ENCODE peak calls at places on chromosomes 12 and 14, in eight cellular contexts. P, T, K, A, W, F, X and J are unnamed samples.

GRCh38 chr14:68814376-68815287 is 21.8 kb upstream of the ZFP36L1 start:
- DNase-seq in P (no peak), T (peak), K (no peak), A (no peak), W (peak), F (peak), X (peak), J (no peak)

GRCh38 chr12:52010692-52011601 is 4.2 kb downstream of the TAMALIN start:
- DNase-seq in P (no peak), T (no peak), K (no peak), A (no peak), W (no peak), F (no peak), X (no peak), J (no peak)

GRCh38 chr12:49133014-49133413 is 1.8 kb upstream of the TUBA1B start:
- DNase-seq in P (no peak), T (no peak), K (no peak), A (no peak), W (no peak), F (no peak), X (no peak), J (no peak)

GRCh38 chr12:64077922-64078321 is 144.2 kb downstream of the KICS2 start:
- DNase-seq in P (no peak), T (no peak), K (no peak), A (no peak), W (peak), F (no peak), X (no peak), J (no peak)

GRCh38 chr12:2868986-2869385 is 8.0 kb downstream of the FOXM1 start:
- DNase-seq in P (no peak), T (no peak), K (no peak), A (no peak), W (no peak), F (no peak), X (no peak), J (no peak)

GRCh38 chr14:34018564-34019244 is 67.8 kb upstream of the EGLN3 start:
- DNase-seq in P (no peak), T (no peak), K (no peak), A (no peak), W (no peak), F (no peak), X (no peak), J (no peak)

GRCh38 chr12:128682542-128683315 is 141.0 kb downstream of the SLC15A4 start:
- DNase-seq in P (no peak), T (no peak), K (no peak), A (no peak), W (no peak), F (no peak), X (no peak), J (no peak)

GRCh38 chr12:120118710-120119097 is 2.2 kb upstream of the RAB35 start:
- DNase-seq in P (no peak), T (no peak), K (no peak), A (no peak), W (no peak), F (no peak), X (no peak), J (no peak)

GRCh38 chr12:45131506-45131905 is 80.6 kb upstream of the DBX2 start:
- DNase-seq in P (no peak), T (no peak), K (no peak), A (no peak), W (no peak), F (no peak), X (no peak), J (no peak)

GRCh38 chr12:85445060-85445938 is 165.3 kb downstream of the ALX1 start:
- DNase-seq in P (no peak), T (peak), K (no peak), A (no peak), W (peak), F (no peak), X (no peak), J (no peak)

GRCh38 chr12:115023898-115024297 is 339.9 kb upstream of the TBX3 start:
- DNase-seq in P (no peak), T (no peak), K (no peak), A (no peak), W (no peak), F (no peak), X (no peak), J (no peak)

GRCh38 chr12:101573743-101574142 is 21.0 kb upstream of the MYBPC1 start:
- DNase-seq in P (no peak), T (no peak), K (no peak), A (no peak), W (no peak), F (no peak), X (no peak), J (no peak)

GRCh38 chr12:98894412-98895085 is 249.5 kb downstream of the APAF1 start:
- DNase-seq in P (no peak), T (peak), K (no peak), A (no peak), W (no peak), F (no peak), X (no peak), J (no peak)

GRCh38 chr12:52519826-52520662 is at the start of gene KRT5:
- DNase-seq in P (no peak), T (peak), K (no peak), A (peak), W (no peak), F (no peak), X (no peak), J (peak)

GRCh38 chr14:64788706-64789105 is 84.5 kb downstream of the PLEKHG3 start:
- DNase-seq in P (peak), T (no peak), K (no peak), A (no peak), W (peak), F (peak), X (no peak), J (peak)

GRCh38 chr14:105859717-105860614 is 333.6 kb downstream of the TMEM121 start:
- DNase-seq in P (no peak), T (peak), K (peak), A (no peak), W (no peak), F (peak), X (peak), J (no peak)

GRCh38 chr14:69582207-69582606 is 7.5 kb upstream of the CCDC177 start:
- DNase-seq in P (peak), T (no peak), K (no peak), A (no peak), W (no peak), F (no peak), X (no peak), J (no peak)

GRCh38 chr12:121799175-121799841 is 4.5 kb upstream of the SETD1B start:
- DNase-seq in P (no peak), T (peak), K (peak), A (peak), W (peak), F (peak), X (peak), J (peak)

GRCh38 chr14:39243831-39244230 is 10.1 kb downstream of the MIA2 start:
- DNase-seq in P (no peak), T (no peak), K (no peak), A (no peak), W (no peak), F (no peak), X (no peak), J (no peak)

GRCh38 chr12:110353211-110353965 is 50.1 kb downstream of the ANAPC7 start:
- DNase-seq in P (no peak), T (no peak), K (no peak), A (no peak), W (no peak), F (no peak), X (no peak), J (no peak)

GRCh38 chr14:104872469-104873341 is 7.6 kb downstream of the CEP170B start:
- DNase-seq in P (no peak), T (peak), K (no peak), A (no peak), W (no peak), F (peak), X (no peak), J (peak)

GRCh38 chr14:103315368-103315911 is 18.6 kb upstream of the EIF5 start:
- DNase-seq in P (peak), T (no peak), K (peak), A (no peak), W (no peak), F (peak), X (no peak), J (no peak)

GRCh38 chr12:109255377-109255776 is 53.7 kb downstream of the FOXN4 start:
- DNase-seq in P (no peak), T (peak), K (no peak), A (no peak), W (peak), F (no peak), X (no peak), J (no peak)

GRCh38 chr14:91835197-91835919 is 32.0 kb downstream of the TC2N start:
- DNase-seq in P (no peak), T (no peak), K (no peak), A (no peak), W (no peak), F (no peak), X (no peak), J (no peak)

GRCh38 chr12:116390656-116391335 is 113.3 kb upstream of the MED13L start:
- DNase-seq in P (no peak), T (no peak), K (no peak), A (no peak), W (no peak), F (no peak), X (no peak), J (no peak)

GRCh38 chr14:101231828-101232227 is 328.3 kb upstream of the RTL1 start:
- DNase-seq in P (no peak), T (peak), K (peak), A (no peak), W (no peak), F (no peak), X (no peak), J (no peak)

GRCh38 chr12:120496353-120497340 is 734 bp downstream of the DYNLL1 start:
- DNase-seq in P (no peak), T (peak), K (peak), A (peak), W (peak), F (peak), X (peak), J (peak)

GRCh38 chr12:121676190-121676589 is 6.7 kb upstream of the MORN3 start:
- DNase-seq in P (no peak), T (peak), K (no peak), A (no peak), W (no peak), F (no peak), X (no peak), J (no peak)

GRCh38 chr12:5442251-5443006 is 10.5 kb downstream of the NTF3 start:
- DNase-seq in P (no peak), T (peak), K (no peak), A (no peak), W (peak), F (no peak), X (no peak), J (peak)

GRCh38 chr12:21826549-21826940 is 52.0 kb upstream of the KCNJ8 start:
- DNase-seq in P (no peak), T (no peak), K (no peak), A (no peak), W (no peak), F (no peak), X (no peak), J (no peak)

GRCh38 chr12:25262696-25263095 is 12.0 kb upstream of the KRAS start:
- DNase-seq in P (no peak), T (no peak), K (no peak), A (no peak), W (no peak), F (no peak), X (no peak), J (no peak)
- H3K27ac ChIP-seq in P (no peak), T (no peak), K (no peak), A (no peak), W (no peak), F (no peak), X (no peak), J (no peak)

DNA sequence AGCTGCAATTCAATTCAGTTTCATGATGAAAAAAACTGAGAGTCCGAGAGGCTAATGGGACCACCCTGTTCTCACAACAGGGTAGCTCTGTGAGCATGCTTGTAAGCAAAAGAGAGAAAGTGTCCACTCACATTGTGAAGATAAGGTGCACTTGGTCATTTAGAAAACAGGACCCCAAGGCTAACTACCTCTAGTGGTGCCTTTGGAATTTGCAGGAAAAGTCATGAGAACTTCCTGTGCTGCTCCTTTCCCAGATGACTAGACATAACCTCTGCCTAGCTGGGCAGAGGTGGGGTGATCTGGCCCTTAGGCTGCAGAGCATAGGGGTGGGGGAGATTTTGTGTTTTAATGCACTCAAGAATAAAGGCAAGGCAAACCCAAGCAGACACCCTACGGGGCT is 118.9 kb downstream of the STAB2 start:
- DNase-seq in P (no peak), T (peak), K (no peak), A (no peak), W (peak), F (no peak), X (no peak), J (no peak)
- H3K27ac ChIP-seq in P (no peak), T (no peak), K (no peak), A (no peak), W (no peak), F (no peak), X (no peak), J (no peak)

GRCh38 chr14:55354500-55354899 is 57.1 kb downstream of the ATG14 start:
- DNase-seq in P (no peak), T (peak), K (no peak), A (no peak), W (peak), F (peak), X (peak), J (peak)
- H3K27ac ChIP-seq in P (no peak), T (no peak), K (no peak), A (no peak), W (no peak), F (no peak), X (no peak), J (no peak)

GRCh38 chr12:53589423-53589822 is 36.8 kb downstream of the ATF7 start:
- DNase-seq in P (no peak), T (no peak), K (no peak), A (no peak), W (no peak), F (no peak), X (no peak), J (no peak)

GRCh38 chr12:53589915-53590314 is 36.3 kb downstream of the ATF7 start:
- DNase-seq in P (no peak), T (no peak), K (no peak), A (no peak), W (no peak), F (no peak), X (no peak), J (no peak)

GRCh38 chr12:53593031-53593430 is 33.2 kb downstream of the ATF7 start:
- DNase-seq in P (no peak), T (no peak), K (no peak), A (no peak), W (no peak), F (no peak), X (no peak), J (no peak)

GRCh38 chr12:53591301-53592206 is 34.6 kb downstream of the ATF7 start:
- DNase-seq in P (no peak), T (no peak), K (no peak), A (no peak), W (no peak), F (peak), X (no peak), J (no peak)

GRCh38 chr12:53590661-53591060 is 35.5 kb downstream of the ATF7 start:
- DNase-seq in P (no peak), T (no peak), K (no peak), A (no peak), W (no peak), F (no peak), X (no peak), J (no peak)
- H3K27ac ChIP-seq in P (no peak), T (no peak), K (no peak), A (peak), W (no peak), F (no peak), X (no peak), J (no peak)

GRCh38 chr14:95136631-95137030 is 20.7 kb downstream of the DICER1 start:
- DNase-seq in P (no peak), T (no peak), K (no peak), A (no peak), W (no peak), F (no peak), X (no peak), J (no peak)

GRCh38 chr14:95137164-95137803 is 20.0 kb downstream of the DICER1 start:
- DNase-seq in P (no peak), T (no peak), K (no peak), A (no peak), W (no peak), F (no peak), X (no peak), J (no peak)

GRCh38 chr14:95140060-95140858 is 17.1 kb downstream of the DICER1 start:
- DNase-seq in P (no peak), T (no peak), K (no peak), A (no peak), W (no peak), F (no peak), X (no peak), J (no peak)

GRCh38 chr14:95138876-95139275 is 18.5 kb downstream of the DICER1 start:
- DNase-seq in P (no peak), T (no peak), K (no peak), A (no peak), W (no peak), F (no peak), X (no peak), J (no peak)

GRCh38 chr14:95137804-95138167 is 19.5 kb downstream of the DICER1 start:
- DNase-seq in P (no peak), T (no peak), K (no peak), A (no peak), W (no peak), F (no peak), X (no peak), J (no peak)
- H3K27ac ChIP-seq in P (no peak), T (peak), K (peak), A (peak), W (peak), F (no peak), X (no peak), J (no peak)

GRCh38 chr12:72448089-72448488 is 175.9 kb downstream of the TRHDE start:
- DNase-seq in P (no peak), T (no peak), K (no peak), A (no peak), W (no peak), F (no peak), X (no peak), J (no peak)

GRCh38 chr12:72442217-72442616 is 170.0 kb downstream of the TRHDE start:
- DNase-seq in P (no peak), T (no peak), K (no peak), A (no peak), W (no peak), F (no peak), X (no peak), J (no peak)

GRCh38 chr12:72448805-72449204 is 176.6 kb downstream of the TRHDE start:
- DNase-seq in P (no peak), T (no peak), K (no peak), A (no peak), W (no peak), F (no peak), X (no peak), J (no peak)

GRCh38 chr12:72444125-72444524 is 172.0 kb downstream of the TRHDE start:
- DNase-seq in P (no peak), T (no peak), K (no peak), A (no peak), W (no peak), F (no peak), X (no peak), J (no peak)

DNA sequence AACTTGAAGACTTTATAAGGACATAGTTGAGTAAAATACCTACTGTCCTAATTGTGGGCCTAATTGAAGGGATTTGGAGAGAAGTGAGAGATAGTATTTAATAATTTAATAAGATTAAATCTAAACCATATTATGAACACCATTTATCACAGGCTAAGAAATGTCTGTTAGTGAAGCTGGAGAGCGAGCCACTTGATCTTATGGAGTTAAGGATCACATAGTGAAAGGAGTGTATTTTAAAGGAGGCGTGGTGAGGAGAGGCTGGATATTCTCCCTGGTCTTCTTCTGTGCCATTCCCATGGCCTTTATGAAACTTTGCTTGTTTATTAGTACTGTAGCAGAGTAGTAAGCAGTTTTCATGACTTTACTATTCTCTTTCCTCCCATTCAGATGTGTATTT is 172.4 kb downstream of the TRHDE start:
- DNase-seq in P (no peak), T (no peak), K (no peak), A (no peak), W (no peak), F (no peak), X (no peak), J (no peak)
- H3K27ac ChIP-seq in P (no peak), T (no peak), K (no peak), A (no peak), W (no peak), F (no peak), X (no peak), J (no peak)

DNA sequence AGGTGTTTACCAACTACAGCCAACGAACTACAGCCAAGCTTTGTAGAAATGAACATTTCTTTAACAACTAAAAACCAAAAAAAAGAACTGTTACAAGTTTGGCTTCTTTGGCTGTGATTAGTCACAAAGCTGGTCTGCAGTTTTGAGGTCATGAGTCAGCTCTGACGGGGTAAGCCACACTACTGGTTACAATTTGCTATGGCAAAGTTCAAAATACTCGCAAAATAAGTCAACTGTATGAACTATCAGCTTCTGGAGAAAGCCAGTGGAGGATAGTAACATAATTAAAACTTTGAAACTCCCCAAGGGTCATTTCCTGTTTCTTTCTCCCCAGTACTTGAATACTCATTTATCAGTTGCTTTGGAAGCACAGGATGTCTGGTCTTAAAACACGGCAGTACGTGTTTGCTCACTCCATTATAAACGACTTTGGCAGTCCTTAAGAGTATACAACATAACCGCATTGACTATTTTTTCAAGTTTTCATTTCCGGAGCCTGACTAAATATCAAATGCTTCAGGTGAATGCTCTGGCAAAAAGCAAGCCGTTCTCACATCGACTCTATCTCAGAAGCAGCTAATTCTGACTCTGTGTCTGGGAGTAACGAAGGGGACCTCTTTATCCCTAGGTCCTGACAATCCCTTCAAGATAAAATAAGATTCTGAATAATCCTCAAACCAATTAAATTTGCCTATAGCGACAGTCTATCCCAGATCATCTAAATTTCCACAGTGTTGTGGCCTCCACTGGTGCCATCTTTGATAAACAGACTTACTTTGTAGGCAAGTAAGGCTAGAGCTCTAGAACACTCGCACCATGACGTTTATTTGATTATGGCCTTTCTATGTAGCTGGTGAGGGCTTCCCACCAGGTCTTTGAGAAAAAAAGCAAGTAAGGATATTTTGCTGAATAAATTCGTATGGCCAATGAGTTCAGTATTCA is 10.6 kb downstream of the PHLDA1 start:
- DNase-seq in P (peak), T (no peak), K (peak), A (no peak), W (peak), F (peak), X (peak), J (peak)
- H3K27ac ChIP-seq in P (peak), T (no peak), K (peak), A (peak), W (peak), F (peak), X (peak), J (peak)